ENCODE peak calls at places on chromosomes 16 and 17, in five cellular contexts. Z is esophagus squamous epithelium, J is AG10803, E is fibroblast of mammary gland, P is GM20000. F is an unnamed sample.

GRCh38 chr17:57832711-57833596 is 16.9 kb downstream of the MRPS23 start:
- DNase-seq in J (peak; percentile 76), Z (no peak), P (peak; percentile 69), E (peak; percentile 77), F (peak; percentile 43)

GRCh38 chr16:10897134-10897533 is 20.1 kb downstream of the CIITA start:
- DNase-seq in J (no peak), E (no peak), P (no peak), Z (no peak), F (no peak)

GRCh38 chr16:23369416-23369815 is 67.3 kb downstream of the SCNN1B start:
- DNase-seq in Z (no peak), P (no peak), E (no peak), J (no peak), F (no peak)

GRCh38 chr16:28189237-28189636 is 22.5 kb downstream of the XPO6 start:
- DNase-seq in P (no peak), Z (no peak), J (no peak), E (peak; percentile 50), F (no peak)

GRCh38 chr17:82356028-82356427 is 3.0 kb upstream of the TEX19 start:
- DNase-seq in J (no peak), Z (no peak), E (no peak), P (no peak), F (peak; percentile 54)

GRCh38 chr17:9729034-9729650 is 62.2 kb downstream of the DHRS7C start:
- DNase-seq in Z (no peak), E (peak; percentile 60), P (peak; percentile 72), J (peak; percentile 58), F (peak; percentile 4)

GRCh38 chr17:10309003-10309974 is 63.5 kb downstream of the MYH13 start:
- DNase-seq in J (no peak), Z (no peak), P (no peak), E (no peak), F (no peak)

GRCh38 chr16:65648111-65648510 is 526.2 kb upstream of the CDH11 start:
- DNase-seq in J (no peak), P (no peak), Z (no peak), E (no peak), F (no peak)

GRCh38 chr17:30244853-30245385 is 9.4 kb upstream of the SLC6A4 start:
- DNase-seq in P (no peak), E (peak; percentile 85), J (peak; percentile 64), Z (no peak), F (no peak)

GRCh38 chr17:82333279-82334171 is at the start of gene SECTM1:
- DNase-seq in P (no peak), J (peak; percentile 56), Z (no peak), E (peak; percentile 34), F (no peak)

GRCh38 chr17:29393451-29393850 is 3.3 kb downstream of the TAOK1 start:
- DNase-seq in P (no peak), Z (no peak), E (peak; percentile 54), J (peak; percentile 55), F (no peak)

GRCh38 chr16:74107795-74108610 is 188.6 kb upstream of the PSMD7 start:
- DNase-seq in Z (no peak), E (peak; percentile 33), J (peak; percentile 11), P (peak; percentile 20), F (peak; percentile 2)

GRCh38 chr17:73104450-73104849 is 12.0 kb upstream of the SLC39A11 start:
- DNase-seq in P (no peak), E (no peak), J (no peak), Z (no peak), F (no peak)

GRCh38 chr16:660132-660458 is 7.8 kb upstream of the RHOT2 start:
- DNase-seq in E (no peak), P (no peak), Z (no peak), J (no peak), F (no peak)

GRCh38 chr17:13393841-13394710 is 207.7 kb downstream of the HS3ST3A1 start:
- DNase-seq in P (no peak), E (peak; percentile 99), Z (no peak), J (peak; percentile 94), F (peak; percentile 56)

GRCh38 chr17:824372-824771 is 42.2 kb downstream of the MRM3 start:
- DNase-seq in E (no peak), Z (no peak), P (no peak), J (no peak), F (no peak)

GRCh38 chr17:63191610-63192009 is 225.6 kb downstream of the TANC2 start:
- DNase-seq in E (no peak), P (no peak), Z (no peak), J (no peak), F (no peak)

GRCh38 chr16:78444-79145 is 570 bp downstream of the MPG start:
- DNase-seq in J (peak; percentile 46), E (peak; percentile 73), Z (no peak), P (peak; percentile 73), F (no peak)

GRCh38 chr16:23072084-23072599 is 77.1 kb downstream of the USP31 start:
- DNase-seq in E (peak; percentile 82), J (peak; percentile 44), P (no peak), Z (no peak), F (no peak)

GRCh38 chr17:7220593-7221280 is 999 bp downstream of the ACADVL start:
- DNase-seq in P (peak; percentile 73), E (peak; percentile 67), Z (no peak), J (peak; percentile 65), F (no peak)

GRCh38 chr16:27529962-27530361 is 19.8 kb downstream of the GTF3C1 start:
- DNase-seq in P (no peak), E (peak; percentile 76), Z (no peak), J (peak; percentile 68), F (peak; percentile 75)

GRCh38 chr17:66304304-66305174 is 2.1 kb downstream of the PRKCA start:
- DNase-seq in E (no peak), P (no peak), J (no peak), Z (no peak), F (no peak)

GRCh38 chr17:40283662-40284061 is 4.0 kb upstream of the CDC6 start:
- DNase-seq in P (peak; percentile 40), E (peak; percentile 96), J (peak; percentile 93), Z (no peak), F (peak; percentile 91)

GRCh38 chr17:40281663-40282062 is 6.0 kb upstream of the CDC6 start:
- DNase-seq in Z (no peak), P (no peak), E (no peak), J (peak; percentile 9), F (no peak)

GRCh38 chr17:40287159-40287493 is 553 bp upstream of the CDC6 start:
- DNase-seq in E (no peak), Z (no peak), P (no peak), J (no peak), F (no peak)

GRCh38 chr17:40286473-40286872 is 1.2 kb upstream of the CDC6 start:
- DNase-seq in E (no peak), J (no peak), Z (no peak), P (no peak), F (no peak)

GRCh38 chr17:40284085-40284713 is 3.5 kb upstream of the CDC6 start:
- DNase-seq in Z (no peak), P (no peak), J (peak; percentile 87), E (peak; percentile 57), F (peak; percentile 48)
- TF ChIP-seq CTCF in Z (peak; percentile 29), P (no peak), J (peak; percentile 54), E (peak; percentile 41), F (no peak)

GRCh38 chr17:21275579-21276339 is 8.8 kb upstream of the MAP2K3 start:
- DNase-seq in P (peak; percentile 97), Z (no peak), J (peak; percentile 78), E (peak; percentile 63), F (no peak)

GRCh38 chr17:21272250-21272649 is 12.3 kb upstream of the MAP2K3 start:
- DNase-seq in E (no peak), J (no peak), Z (no peak), P (no peak), F (no peak)

GRCh38 chr17:21271767-21272166 is 12.7 kb upstream of the MAP2K3 start:
- DNase-seq in Z (no peak), J (no peak), P (no peak), E (no peak), F (no peak)

GRCh38 chr17:21275047-21275578 is 9.4 kb upstream of the MAP2K3 start:
- DNase-seq in Z (no peak), J (no peak), E (no peak), P (no peak), F (no peak)

DNA sequence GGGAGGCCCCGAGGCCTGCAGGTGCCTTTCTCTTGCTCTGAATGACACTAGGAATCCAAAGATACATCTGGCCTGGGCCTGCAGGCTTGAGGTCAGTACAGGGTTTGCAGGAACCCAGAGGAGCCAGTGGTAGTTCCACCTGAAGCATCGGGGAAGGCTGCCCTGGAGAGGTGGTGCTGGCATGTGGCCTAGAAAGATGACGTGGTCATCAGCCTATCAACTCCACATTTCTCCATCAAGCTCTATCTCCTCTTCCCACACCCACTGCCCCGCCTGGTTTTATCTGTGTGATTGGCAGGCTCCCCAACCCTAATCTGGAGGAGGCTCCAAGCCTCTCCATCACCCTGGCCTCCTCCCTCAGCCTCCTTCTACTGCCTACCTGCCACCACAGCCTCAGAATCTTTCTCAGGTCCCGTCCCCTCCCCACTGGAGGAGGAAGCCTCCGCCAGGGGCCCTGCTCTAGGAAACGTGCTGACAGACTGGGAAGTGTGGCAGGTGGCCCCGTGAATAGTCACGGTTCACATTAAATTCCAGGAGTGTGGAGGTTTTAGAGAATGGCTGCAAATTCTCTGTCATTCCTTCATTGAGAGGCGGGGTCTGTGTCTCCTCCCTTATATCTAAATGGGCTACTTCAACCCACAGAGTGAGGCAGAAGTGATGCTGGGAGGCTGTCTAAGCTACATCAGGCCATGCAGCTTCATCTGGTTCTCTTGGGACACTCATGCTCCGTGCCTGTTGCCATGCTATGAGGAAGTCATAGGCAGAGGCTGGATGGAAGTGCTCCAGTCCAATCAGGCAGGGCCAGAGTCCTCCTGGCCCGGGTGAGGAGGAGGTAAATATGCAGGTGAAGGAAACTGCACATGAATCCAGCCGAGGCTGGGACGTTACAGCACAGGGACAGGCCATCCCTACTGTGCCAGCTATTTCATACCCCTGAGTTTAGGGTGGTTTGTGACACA is 11.4 kb upstream of the MAP2K3 start:
- DNase-seq in J (no peak), P (no peak), Z (no peak), E (no peak), F (no peak)
- TF ChIP-seq CTCF in J (no peak), P (no peak), Z (no peak), E (no peak), F (no peak)

DNA sequence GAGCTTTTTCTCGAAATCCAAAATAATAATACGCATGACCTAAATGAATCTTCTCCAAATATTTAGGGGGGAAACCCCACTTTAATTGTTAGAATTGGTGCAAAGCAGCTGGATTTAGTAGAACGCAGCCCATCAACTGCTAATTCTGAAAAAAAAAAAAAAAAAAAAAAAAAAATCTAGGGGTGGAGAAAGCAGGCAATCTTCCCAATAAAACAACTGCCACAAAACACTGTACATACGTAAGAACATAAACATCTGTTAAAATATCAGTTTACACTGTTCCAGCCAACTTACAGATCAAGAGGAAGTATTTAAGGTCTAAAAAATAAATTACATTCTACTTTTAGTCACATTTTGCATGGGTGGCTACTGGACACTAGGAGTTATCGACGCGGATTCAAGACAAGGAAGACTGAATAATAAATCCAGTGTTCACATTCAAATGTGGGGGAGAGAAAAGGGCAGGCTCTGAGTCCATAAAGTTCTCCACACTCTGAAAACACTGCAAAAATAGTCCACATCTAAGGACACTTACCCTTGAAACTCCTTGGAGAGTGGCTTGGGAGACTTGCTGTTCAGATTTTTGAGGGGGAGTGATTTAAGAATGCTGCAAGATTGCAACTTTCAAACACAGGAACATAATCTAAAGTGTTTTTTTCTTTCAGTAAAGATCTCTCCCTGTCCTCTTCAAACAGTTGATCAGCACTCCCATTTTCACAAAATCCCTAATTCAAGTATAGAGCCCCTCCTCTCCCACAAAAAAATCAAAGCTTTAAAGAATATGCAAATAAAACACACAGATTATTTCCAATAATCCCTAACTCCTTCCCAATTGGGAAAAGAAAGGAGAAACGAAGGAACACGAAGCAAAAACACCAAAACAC is 1.3 kb downstream of the APPBP2 start:
- DNase-seq in Z (no peak), P (no peak), E (peak; percentile 16), J (no peak), F (no peak)
- TF ChIP-seq CTCF in Z (no peak), P (no peak), E (no peak), J (no peak), F (no peak)

GRCh38 chr17:64682261-64683181 is 20.4 kb upstream of the SMURF2 start:
- DNase-seq in Z (no peak), P (no peak), J (peak; percentile 59), E (peak; percentile 51), F (no peak)
- TF ChIP-seq CTCF in Z (no peak), P (no peak), J (peak; percentile 1), E (no peak), F (no peak)

F was measured in kidney epithelial cell.